ENCODE peak calls at places on chromosome 15, in six cellular contexts. V is Peyer's patch, R is adrenal gland, S is OCI-LY7, U is colonic mucosa, F is A673. L is an unnamed sample.

GRCh38 chr15:55872471-55872870 is 120.9 kb downstream of the NEDD4 start:
- DNase-seq in F (no peak), S (no peak), R (no peak), V (no peak), U (no peak), L (no peak)

GRCh38 chr15:92231461-92231860 is 162.2 kb upstream of the ST8SIA2 start:
- DNase-seq in F (no peak), V (no peak), S (no peak), R (no peak), U (no peak), L (no peak)

GRCh38 chr15:39472661-39473657 is 107.9 kb upstream of the THBS1 start:
- DNase-seq in S (no peak), U (peak), V (peak), R (peak), F (no peak), L (no peak)

GRCh38 chr15:65642588-65642987 is 20.9 kb downstream of the SLC24A1 start:
- DNase-seq in F (no peak), U (peak), S (no peak), R (no peak), V (no peak), L (peak)

GRCh38 chr15:35174948-35175347 is 89.9 kb upstream of the NANOGP8 start:
- DNase-seq in S (no peak), F (no peak), U (no peak), V (no peak), R (no peak), L (no peak)

GRCh38 chr15:70976856-70977255 is 84.2 kb downstream of the LRRC49 start:
- DNase-seq in U (no peak), S (no peak), V (no peak), R (no peak), F (no peak), L (no peak)

GRCh38 chr15:92244703-92245102 is 149.0 kb upstream of the ST8SIA2 start:
- DNase-seq in R (no peak), S (no peak), V (no peak), F (no peak), U (no peak), L (no peak)

GRCh38 chr15:78915341-78916087 is 29.3 kb downstream of the CTSH start:
- DNase-seq in U (no peak), F (no peak), V (no peak), S (no peak), R (peak), L (no peak)

GRCh38 chr15:70795311-70795665 is 31.9 kb upstream of the UACA start:
- DNase-seq in V (no peak), S (no peak), U (no peak), F (no peak), R (no peak), L (peak)

GRCh38 chr15:67126551-67127333 is 61.3 kb downstream of the SMAD3 start:
- DNase-seq in V (no peak), F (no peak), U (peak), R (no peak), S (no peak), L (no peak)

GRCh38 chr15:57370929-57371328 is 5.4 kb upstream of the CGNL1 start:
- DNase-seq in V (no peak), S (no peak), U (no peak), F (no peak), R (no peak), L (no peak)

GRCh38 chr15:43144512-43144911 is 11.1 kb downstream of the TMEM62 start:
- DNase-seq in R (no peak), F (no peak), V (no peak), S (peak), U (no peak), L (no peak)

GRCh38 chr15:100897201-100897872 is 17.7 kb downstream of the ALDH1A3 start:
- DNase-seq in R (no peak), V (no peak), S (no peak), F (no peak), U (no peak), L (no peak)

GRCh38 chr15:100900136-100900894 is 18.8 kb upstream of the LRRK1 start:
- DNase-seq in V (no peak), U (peak), R (no peak), F (peak), S (no peak), L (no peak)

GRCh38 chr15:100899601-100900000 is 19.6 kb upstream of the LRRK1 start:
- DNase-seq in U (no peak), R (no peak), S (no peak), V (no peak), F (no peak), L (no peak)

GRCh38 chr15:100897873-100898490 is 18.4 kb downstream of the ALDH1A3 start:
- DNase-seq in R (no peak), V (no peak), S (no peak), F (no peak), U (no peak), L (no peak)

DNA sequence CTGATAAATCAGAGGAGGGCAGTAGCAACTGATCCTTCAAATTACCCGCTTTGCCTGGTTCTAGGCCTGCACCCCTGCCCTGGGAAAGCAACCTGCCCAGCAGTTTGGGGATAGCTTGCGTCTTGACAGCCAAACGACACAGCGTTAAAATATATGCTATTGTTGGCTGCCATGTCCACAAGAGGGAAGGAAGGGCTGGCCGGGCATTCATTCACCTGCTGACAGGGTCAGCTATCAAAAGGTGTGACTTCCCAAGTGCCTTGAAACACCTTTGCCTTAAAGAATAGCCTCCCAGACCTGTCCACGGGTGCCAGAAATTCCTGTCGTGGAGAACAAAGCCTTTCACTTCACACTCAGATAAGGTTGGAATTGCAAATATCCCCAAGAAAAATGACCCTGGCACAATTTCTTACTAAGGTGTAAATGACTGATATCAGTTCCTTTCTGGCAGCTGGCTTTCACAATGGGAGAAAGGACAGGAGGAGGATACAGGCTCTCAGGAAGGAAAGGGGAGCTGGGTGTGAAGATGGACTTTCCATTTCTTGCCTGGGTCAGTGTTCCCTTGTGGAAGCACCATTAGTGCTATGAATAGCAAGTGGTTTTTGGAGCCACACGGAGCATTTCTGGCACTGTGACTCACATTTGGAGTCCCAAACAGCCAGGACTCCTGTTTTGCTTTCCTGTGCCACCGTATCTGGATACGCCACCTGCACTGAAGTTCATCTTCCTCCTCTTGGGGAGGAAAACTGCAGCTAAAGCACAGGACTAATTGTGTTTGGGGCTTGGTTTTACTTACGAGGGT is 19.2 kb downstream of the ALDH1A3 start:
- DNase-seq in V (no peak), F (no peak), S (no peak), U (no peak), R (no peak), L (no peak)
- H3K27ac ChIP-seq in V (no peak), F (no peak), S (no peak), U (no peak), R (no peak), L (peak)

GRCh38 chr15:84953726-84954125 is 27.9 kb upstream of the PDE8A start:
- DNase-seq in U (no peak), V (no peak), S (no peak), F (no peak), R (no peak), L (no peak)

GRCh38 chr15:84950570-84951111 is 31.0 kb upstream of the PDE8A start:
- DNase-seq in U (no peak), V (no peak), S (no peak), F (no peak), R (no peak), L (no peak)

GRCh38 chr15:84953136-84953535 is 28.5 kb upstream of the PDE8A start:
- DNase-seq in U (no peak), F (no peak), R (no peak), V (no peak), S (no peak), L (no peak)

GRCh38 chr15:84956199-84956598 is 25.5 kb upstream of the PDE8A start:
- DNase-seq in V (no peak), F (no peak), S (no peak), R (no peak), U (no peak), L (no peak)

DNA sequence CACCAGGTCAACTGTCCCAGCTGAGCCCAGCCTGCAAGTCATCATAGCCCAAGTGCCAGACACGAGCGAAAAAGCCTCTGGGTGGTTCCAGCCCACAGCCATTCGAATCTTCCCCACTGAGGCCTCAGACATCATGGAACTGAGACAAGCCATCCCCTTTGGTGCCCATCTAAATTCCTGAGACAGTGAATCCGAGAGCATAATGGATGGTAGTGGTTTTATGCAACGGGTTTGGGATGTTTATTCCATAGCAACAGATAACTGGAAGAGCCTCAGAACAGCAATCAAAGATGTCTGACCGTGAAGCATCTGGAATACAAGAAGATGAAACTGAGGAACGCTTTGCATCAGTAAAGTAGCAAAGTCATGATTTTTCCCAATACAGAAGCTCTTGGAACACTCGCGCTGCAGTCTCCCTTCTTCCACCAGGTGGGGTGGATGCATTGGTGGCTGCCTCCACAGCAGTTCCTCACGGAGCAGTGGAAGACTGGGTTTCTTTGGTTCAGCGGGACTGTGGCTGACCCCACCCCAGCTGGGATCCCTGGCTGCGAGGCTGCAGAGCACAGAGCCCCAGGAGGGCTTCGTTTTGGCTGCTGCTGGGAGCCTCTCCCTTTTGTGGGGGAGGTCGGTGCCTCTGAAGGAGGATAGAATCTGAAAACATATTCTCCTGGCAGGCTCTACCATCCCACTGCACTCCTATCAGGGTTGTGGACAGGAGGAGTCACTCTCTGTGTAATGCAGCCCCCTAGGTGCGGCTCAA is 26.4 kb upstream of the PDE8A start:
- DNase-seq in R (peak), V (peak), S (peak), F (peak), U (peak), L (peak)
- TF ChIP-seq CTCF in R (peak), V (peak), S (peak), F (peak), U (peak), L (peak)

GRCh38 chr15:61188168-61188567 is 40.9 kb downstream of the RORA start:
- DNase-seq in S (no peak), V (no peak), U (no peak), F (no peak), R (no peak), L (no peak)
- H3K27ac ChIP-seq in S (no peak), V (no peak), U (no peak), F (peak), R (no peak), L (no peak)

GRCh38 chr15:73284073-73284472 is 84.7 kb downstream of the HCN4 start:
- DNase-seq in U (no peak), R (no peak), F (peak), S (peak), V (no peak), L (peak)
- TF ChIP-seq CTCF in U (no peak), R (peak), F (peak), S (peak), V (no peak), L (peak)

L was measured in RWPE1.